ENCODE peak calls at places on chromosome 17, in ten cellular contexts. C is AG08395, T is Caki2, W is Calu3, I is endodermal cell, E is HT1080, H is pulmonary artery endothelial cell, A is thyroid gland, O is mammary epithelial cell, S is NCI-H524. N is an unnamed sample.
A peak's percentile ranks its signal among the peaks of the same experiment; 100 is the strongest.

GRCh38 chr17:20955437-20956323 is 87.1 kb downstream of the USP22 start:
- DNase-seq in W (no peak), C (no peak), S (peak; percentile 38), O (peak; percentile 77), H (no peak), A (no peak), I (peak; percentile 57), E (peak; percentile 50), T (no peak), N (no peak)

GRCh38 chr17:64393000-64393402 is 2.3 kb upstream of the PECAM1 start:
- DNase-seq in I (no peak), A (no peak), S (no peak), W (no peak), H (no peak), E (no peak), O (no peak), C (no peak), T (no peak), N (no peak)

GRCh38 chr17:15000661-15001060 is 264.5 kb downstream of the PMP22 start:
- DNase-seq in E (no peak), I (no peak), H (no peak), S (no peak), T (no peak), O (no peak), C (no peak), A (no peak), W (no peak), N (no peak)

GRCh38 chr17:80980397-80981061 is 11.1 kb upstream of the CHMP6 start:
- DNase-seq in H (no peak), E (peak; percentile 55), A (no peak), I (no peak), S (no peak), C (no peak), T (peak; percentile 39), O (peak; percentile 49), W (no peak), N (peak; percentile 38)

GRCh38 chr17:4247981-4248388 is 15.8 kb downstream of the ANKFY1 start:
- DNase-seq in O (peak; percentile 95), H (no peak), A (no peak), W (peak; percentile 63), E (peak; percentile 18), T (peak; percentile 27), C (no peak), S (no peak), I (peak; percentile 89), N (peak; percentile 69)

GRCh38 chr17:29526322-29526721 is 40.5 kb downstream of the ABHD15 start:
- DNase-seq in O (no peak), W (no peak), T (no peak), H (no peak), S (no peak), C (no peak), I (no peak), A (no peak), E (peak; percentile 4), N (peak; percentile 6)

GRCh38 chr17:48591435-48592077 is 1.5 kb upstream of the HOXB3 start:
- DNase-seq in E (no peak), C (no peak), H (no peak), I (no peak), O (no peak), T (no peak), S (no peak), W (no peak), A (no peak), N (no peak)

GRCh38 chr17:869067-869466 is 86.9 kb downstream of the MRM3 start:
- DNase-seq in A (no peak), O (no peak), W (no peak), S (no peak), T (no peak), H (no peak), E (no peak), I (no peak), C (peak; percentile 93), N (no peak)

GRCh38 chr17:8151120-8151640 is 1.0 kb downstream of the PER1 start:
- DNase-seq in W (no peak), T (peak; percentile 83), A (peak; percentile 73), C (peak; percentile 90), E (peak; percentile 79), O (peak; percentile 72), H (peak; percentile 63), S (peak; percentile 46), I (peak; percentile 90), N (peak; percentile 89)

N was measured in mesendoderm.